ENCODE peak calls at places on chromosomes 6 and 20, in five cellular contexts. One of them, this sample, is unnamed.

GRCh38 chr20:7601431-7601830 is 338.8 kb downstream of the HAO1 start:
- DNase-seq in HCT116: no peak
- DNase-seq in GM12878: no peak
- DNase-seq in H1: no peak
- DNase-seq in K562: no peak
- DNase-seq in this sample: no peak

GRCh38 chr20:8943638-8944037 is 125.2 kb upstream of the PLCB4 start:
- DNase-seq in HCT116: no peak
- DNase-seq in GM12878: no peak
- DNase-seq in H1: no peak
- DNase-seq in K562: no peak
- DNase-seq in this sample: no peak

GRCh38 chr6:5936140-5936539 is 70.6 kb downstream of the NRN1 start:
- DNase-seq in HCT116: no peak
- DNase-seq in GM12878: no peak
- DNase-seq in H1: no peak
- DNase-seq in K562: no peak
- DNase-seq in this sample: no peak

GRCh38 chr6:167655174-167655821 is 171.4 kb upstream of the AFDN start:
- DNase-seq in HCT116: no peak
- DNase-seq in GM12878: no peak
- DNase-seq in H1: no peak
- DNase-seq in K562: no peak
- DNase-seq in this sample: no peak

GRCh38 chr20:38297916-38298674 is 5.9 kb upstream of the BPI start:
- DNase-seq in HCT116: no peak
- DNase-seq in GM12878: no peak
- DNase-seq in H1: no peak
- DNase-seq in K562: no peak
- DNase-seq in this sample: no peak

GRCh38 chr6:158825038-158825950 is 6.1 kb upstream of the EZR start:
- DNase-seq in HCT116: no peak
- DNase-seq in GM12878: no peak
- DNase-seq in H1: no peak
- DNase-seq in K562: no peak
- DNase-seq in this sample: no peak

GRCh38 chr6:31636698-31637596 is 15.5 kb downstream of the BAG6 start:
- DNase-seq in HCT116: no peak
- DNase-seq in GM12878: no peak
- DNase-seq in H1: no peak
- DNase-seq in K562: no peak
- DNase-seq in this sample: no peak

GRCh38 chr6:145502417-145502816 is 232.9 kb downstream of the EPM2A start:
- DNase-seq in HCT116: no peak
- DNase-seq in GM12878: no peak
- DNase-seq in H1: no peak
- DNase-seq in K562: peak; percentile 12
- DNase-seq in this sample: peak; percentile 25

GRCh38 chr6:13425971-13426931 is 61.1 kb downstream of the GFOD1 start:
- DNase-seq in HCT116: no peak
- DNase-seq in GM12878: peak; percentile 42
- DNase-seq in H1: no peak
- DNase-seq in K562: no peak
- DNase-seq in this sample: no peak

GRCh38 chr6:161191671-161192070 is 82.2 kb downstream of the AGPAT4 start:
- DNase-seq in HCT116: no peak
- DNase-seq in GM12878: no peak
- DNase-seq in H1: no peak
- DNase-seq in K562: no peak
- DNase-seq in this sample: no peak

GRCh38 chr6:149851461-149851860 is 12.7 kb downstream of the LRP11 start:
- DNase-seq in HCT116: no peak
- DNase-seq in GM12878: no peak
- DNase-seq in H1: no peak
- DNase-seq in K562: no peak
- DNase-seq in this sample: no peak

GRCh38 chr6:124487778-124488431 is 474.3 kb upstream of the RNF217 start:
- DNase-seq in HCT116: no peak
- DNase-seq in GM12878: no peak
- DNase-seq in H1: no peak
- DNase-seq in K562: no peak
- DNase-seq in this sample: no peak
- TF ChIP-seq JUND in HCT116: no peak
- TF ChIP-seq JUND in GM12878: no peak
- TF ChIP-seq JUND in H1: no peak
- TF ChIP-seq JUND in K562: no peak
- TF ChIP-seq JUND in this sample: no peak

GRCh38 chr6:11143394-11144371 is 32.2 kb upstream of the ERVFRD-1 start:
- DNase-seq in HCT116: peak; percentile 64
- DNase-seq in GM12878: no peak
- DNase-seq in H1: no peak
- DNase-seq in K562: peak; percentile 82
- DNase-seq in this sample: peak; percentile 23

GRCh38 chr6:11144393-11144829 is 32.9 kb upstream of the ERVFRD-1 start:
- DNase-seq in HCT116: peak; percentile 61
- DNase-seq in GM12878: peak; percentile 49
- DNase-seq in H1: peak; percentile 38
- DNase-seq in K562: peak; percentile 82
- DNase-seq in this sample: peak; percentile 85

GRCh38 chr6:11139051-11139960 is 27.8 kb upstream of the ERVFRD-1 start:
- DNase-seq in HCT116: no peak
- DNase-seq in GM12878: no peak
- DNase-seq in H1: no peak
- DNase-seq in K562: no peak
- DNase-seq in this sample: no peak

GRCh38 chr6:11142296-11143027 is 30.9 kb upstream of the ERVFRD-1 start:
- DNase-seq in HCT116: no peak
- DNase-seq in GM12878: no peak
- DNase-seq in H1: no peak
- DNase-seq in K562: no peak
- DNase-seq in this sample: no peak

DNA sequence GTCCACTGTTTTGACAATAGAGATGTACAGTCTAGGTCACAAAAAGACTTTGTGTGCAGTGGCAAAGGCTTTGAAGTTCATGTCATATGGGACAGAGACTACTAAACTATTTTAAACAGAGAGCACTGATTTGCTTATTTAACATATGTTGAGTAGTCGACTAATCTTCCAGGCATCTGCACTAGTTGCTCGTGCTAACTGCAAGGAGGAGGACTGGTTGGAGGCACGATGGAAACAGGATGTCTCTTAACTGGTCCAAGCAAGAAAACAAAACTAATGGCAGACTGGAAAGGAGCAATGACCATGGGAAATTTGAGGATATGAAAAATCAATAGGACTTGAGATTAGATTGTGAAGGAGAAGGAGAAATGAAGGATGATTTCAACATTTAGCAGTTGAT is 28.5 kb upstream of the ERVFRD-1 start:
- DNase-seq in HCT116: no peak
- DNase-seq in GM12878: no peak
- DNase-seq in H1: no peak
- DNase-seq in K562: no peak
- DNase-seq in this sample: no peak
- TF ChIP-seq JUND in HCT116: no peak
- TF ChIP-seq JUND in GM12878: no peak
- TF ChIP-seq JUND in H1: no peak
- TF ChIP-seq JUND in K562: no peak
- TF ChIP-seq JUND in this sample: no peak

GRCh38 chr6:138415125-138415524 is 11.1 kb downstream of the HEBP2 start:
- DNase-seq in HCT116: no peak
- DNase-seq in GM12878: no peak
- DNase-seq in H1: no peak
- DNase-seq in K562: no peak
- DNase-seq in this sample: no peak
- TF ChIP-seq JUND in HCT116: no peak
- TF ChIP-seq JUND in GM12878: no peak
- TF ChIP-seq JUND in H1: no peak
- TF ChIP-seq JUND in K562: no peak
- TF ChIP-seq JUND in this sample: no peak

GRCh38 chr20:45592574-45593189 is 13.6 kb upstream of the WFDC8 start:
- DNase-seq in HCT116: peak; percentile 83
- DNase-seq in GM12878: no peak
- DNase-seq in H1: no peak
- DNase-seq in K562: peak; percentile 19
- DNase-seq in this sample: peak; percentile 33

GRCh38 chr20:45588800-45589199 is 9.7 kb upstream of the WFDC8 start:
- DNase-seq in HCT116: no peak
- DNase-seq in GM12878: no peak
- DNase-seq in H1: no peak
- DNase-seq in K562: no peak
- DNase-seq in this sample: no peak

GRCh38 chr20:45593498-45593897 is 14.4 kb upstream of the WFDC8 start:
- DNase-seq in HCT116: no peak
- DNase-seq in GM12878: no peak
- DNase-seq in H1: no peak
- DNase-seq in K562: no peak
- DNase-seq in this sample: no peak

GRCh38 chr20:45595235-45595634 is 16.2 kb upstream of the WFDC8 start:
- DNase-seq in HCT116: no peak
- DNase-seq in GM12878: no peak
- DNase-seq in H1: no peak
- DNase-seq in K562: no peak
- DNase-seq in this sample: no peak

GRCh38 chr20:45589725-45590124 is 10.6 kb upstream of the WFDC8 start:
- DNase-seq in HCT116: no peak
- DNase-seq in GM12878: no peak
- DNase-seq in H1: no peak
- DNase-seq in K562: no peak
- DNase-seq in this sample: no peak
- TF ChIP-seq JUND in HCT116: no peak
- TF ChIP-seq JUND in GM12878: no peak
- TF ChIP-seq JUND in H1: no peak
- TF ChIP-seq JUND in K562: no peak
- TF ChIP-seq JUND in this sample: no peak

GRCh38 chr6:130470777-130471176 is 105.0 kb downstream of the TMEM200A start:
- DNase-seq in HCT116: no peak
- DNase-seq in GM12878: peak; percentile 7
- DNase-seq in H1: no peak
- DNase-seq in K562: no peak
- DNase-seq in this sample: no peak

DNA sequence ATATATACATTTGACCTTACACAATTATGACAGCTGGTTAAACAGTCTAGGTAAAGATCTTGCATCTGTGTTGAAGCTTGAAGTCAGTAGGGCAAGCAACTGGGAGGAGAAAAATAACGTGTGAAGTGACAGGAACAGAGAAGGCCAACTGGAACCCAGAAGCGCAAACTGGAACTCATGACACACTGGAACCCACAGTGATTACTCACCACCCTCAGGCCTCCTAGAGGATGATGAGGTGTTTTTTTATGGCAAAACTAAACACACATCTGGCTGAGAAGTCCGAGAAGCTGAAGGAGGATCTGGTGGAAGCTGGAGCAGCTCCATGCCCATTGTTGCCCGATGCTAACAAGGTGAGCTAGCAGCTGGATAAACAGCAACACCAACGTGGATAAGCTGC is 108.1 kb downstream of the TMEM200A start:
- DNase-seq in HCT116: no peak
- DNase-seq in GM12878: no peak
- DNase-seq in H1: no peak
- DNase-seq in K562: no peak
- DNase-seq in this sample: no peak
- TF ChIP-seq JUND in HCT116: no peak
- TF ChIP-seq JUND in GM12878: no peak
- TF ChIP-seq JUND in H1: no peak
- TF ChIP-seq JUND in K562: no peak
- TF ChIP-seq JUND in this sample: no peak

GRCh38 chr6:147820520-147820919 is 312.0 kb downstream of the SAMD5 start:
- DNase-seq in HCT116: no peak
- DNase-seq in GM12878: no peak
- DNase-seq in H1: no peak
- DNase-seq in K562: no peak
- DNase-seq in this sample: no peak

GRCh38 chr6:147821266-147821665 is 312.8 kb downstream of the SAMD5 start:
- DNase-seq in HCT116: no peak
- DNase-seq in GM12878: no peak
- DNase-seq in H1: no peak
- DNase-seq in K562: no peak
- DNase-seq in this sample: no peak

GRCh38 chr6:147817042-147817689 is 308.7 kb downstream of the SAMD5 start:
- DNase-seq in HCT116: no peak
- DNase-seq in GM12878: no peak
- DNase-seq in H1: no peak
- DNase-seq in K562: no peak
- DNase-seq in this sample: no peak
- TF ChIP-seq JUND in HCT116: no peak
- TF ChIP-seq JUND in GM12878: no peak
- TF ChIP-seq JUND in H1: no peak
- TF ChIP-seq JUND in K562: no peak
- TF ChIP-seq JUND in this sample: no peak

GRCh38 chr20:44646023-44646640 is 5.4 kb downstream of the ADA start:
- DNase-seq in HCT116: no peak
- DNase-seq in GM12878: peak; percentile 90
- DNase-seq in H1: no peak
- DNase-seq in K562: no peak
- DNase-seq in this sample: no peak
- TF ChIP-seq JUND in HCT116: no peak
- TF ChIP-seq JUND in GM12878: no peak
- TF ChIP-seq JUND in H1: no peak
- TF ChIP-seq JUND in K562: no peak
- TF ChIP-seq JUND in this sample: no peak

DNA sequence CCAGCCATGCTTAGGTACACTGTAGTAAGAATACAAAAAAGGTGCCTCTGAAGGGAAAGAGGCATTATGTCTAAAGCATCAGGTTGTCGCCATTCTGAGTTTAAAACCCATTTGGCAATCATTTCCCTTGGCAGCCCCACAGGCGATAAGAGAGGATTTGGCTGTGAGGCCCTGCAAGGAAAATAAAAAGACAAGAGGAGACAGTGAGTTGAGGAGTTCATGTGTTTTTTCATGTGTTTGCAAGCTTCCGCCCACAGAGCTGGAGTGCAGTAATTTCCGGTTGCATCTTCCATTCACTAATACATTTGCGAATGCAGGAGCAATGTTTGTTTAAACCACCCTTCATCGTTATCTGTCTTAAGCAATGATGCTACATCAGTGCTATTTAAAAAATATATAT is 138.5 kb upstream of the SOX4 start:
- DNase-seq in HCT116: no peak
- DNase-seq in GM12878: no peak
- DNase-seq in H1: no peak
- DNase-seq in K562: no peak
- DNase-seq in this sample: no peak
- TF ChIP-seq JUND in HCT116: no peak
- TF ChIP-seq JUND in GM12878: no peak
- TF ChIP-seq JUND in H1: no peak
- TF ChIP-seq JUND in K562: no peak
- TF ChIP-seq JUND in this sample: no peak